ENCODE peak calls at places on chromosomes 13 and 19, in six cellular contexts. One of them, this sample, is unnamed.

GRCh38 chr13:36493046-36493445 is 60.8 kb downstream of the CCNA1 start:
- DNase-seq in transverse colon: no peak
- DNase-seq in right atrium auricular region: no peak
- DNase-seq in mucosa of gallbladder: no peak
- DNase-seq in hypothalamus: no peak
- DNase-seq in activated T-cell treated with anti-CD3 and anti-CD28 coated beads, Interleukin-2, amount 50 U/mL, for 72 hours: no peak
- DNase-seq in this sample: no peak

GRCh38 chr19:13044160-13044853 is 49.0 kb downstream of the NFIX start:
- DNase-seq in mucosa of gallbladder: no peak
- DNase-seq in transverse colon: no peak
- DNase-seq in right atrium auricular region: no peak
- DNase-seq in activated T-cell treated with anti-CD3 and anti-CD28 coated beads, Interleukin-2, amount 50 U/mL, for 72 hours: peak
- DNase-seq in hypothalamus: no peak
- DNase-seq in this sample: no peak

GRCh38 chr13:41563501-41564001 is 106.2 kb downstream of the RGCC start:
- DNase-seq in hypothalamus: no peak
- DNase-seq in mucosa of gallbladder: peak
- DNase-seq in right atrium auricular region: no peak
- DNase-seq in activated T-cell treated with anti-CD3 and anti-CD28 coated beads, Interleukin-2, amount 50 U/mL, for 72 hours: no peak
- DNase-seq in transverse colon: no peak
- DNase-seq in this sample: peak

GRCh38 chr13:90105881-90106496 is 1241.5 kb upstream of the MIR17HG start:
- DNase-seq in transverse colon: no peak
- DNase-seq in mucosa of gallbladder: no peak
- DNase-seq in right atrium auricular region: no peak
- DNase-seq in hypothalamus: no peak
- DNase-seq in activated T-cell treated with anti-CD3 and anti-CD28 coated beads, Interleukin-2, amount 50 U/mL, for 72 hours: no peak
- DNase-seq in this sample: no peak

GRCh38 chr13:29474991-29475390 is 120.5 kb downstream of the SLC7A1 start:
- DNase-seq in right atrium auricular region: no peak
- DNase-seq in hypothalamus: no peak
- DNase-seq in mucosa of gallbladder: no peak
- DNase-seq in activated T-cell treated with anti-CD3 and anti-CD28 coated beads, Interleukin-2, amount 50 U/mL, for 72 hours: no peak
- DNase-seq in transverse colon: no peak
- DNase-seq in this sample: no peak

GRCh38 chr19:40191836-40192646 is 815 bp downstream of the MAP3K10 start:
- DNase-seq in transverse colon: peak
- DNase-seq in right atrium auricular region: no peak
- DNase-seq in hypothalamus: no peak
- DNase-seq in mucosa of gallbladder: no peak
- DNase-seq in activated T-cell treated with anti-CD3 and anti-CD28 coated beads, Interleukin-2, amount 50 U/mL, for 72 hours: peak
- DNase-seq in this sample: no peak

GRCh38 chr19:21823224-21823623 is 12.8 kb downstream of the ZNF43 start:
- DNase-seq in transverse colon: no peak
- DNase-seq in right atrium auricular region: no peak
- DNase-seq in mucosa of gallbladder: no peak
- DNase-seq in activated T-cell treated with anti-CD3 and anti-CD28 coated beads, Interleukin-2, amount 50 U/mL, for 72 hours: no peak
- DNase-seq in hypothalamus: no peak
- DNase-seq in this sample: no peak

GRCh38 chr19:10421240-10421948 is 1.1 kb downstream of the PDE4A start:
- DNase-seq in mucosa of gallbladder: no peak
- DNase-seq in activated T-cell treated with anti-CD3 and anti-CD28 coated beads, Interleukin-2, amount 50 U/mL, for 72 hours: peak
- DNase-seq in right atrium auricular region: no peak
- DNase-seq in hypothalamus: no peak
- DNase-seq in transverse colon: no peak
- DNase-seq in this sample: no peak

GRCh38 chr13:41565221-41565620 is 107.9 kb downstream of the RGCC start:
- DNase-seq in transverse colon: no peak
- DNase-seq in mucosa of gallbladder: no peak
- DNase-seq in hypothalamus: no peak
- DNase-seq in activated T-cell treated with anti-CD3 and anti-CD28 coated beads, Interleukin-2, amount 50 U/mL, for 72 hours: no peak
- DNase-seq in right atrium auricular region: no peak
- DNase-seq in this sample: peak

This sample was measured in HepG2.